ENCODE peak calls at places on chromosomes 13 and 19, in four cellular contexts. One of them, this sample, is unnamed.

GRCh38 chr13:33349996-33350826 is 64.7 kb upstream of the STARD13 start:
- DNase-seq in stomach: peak
- DNase-seq in fibroblast of mammary gland: peak
- DNase-seq in fibroblast of the aortic adventitia: peak
- DNase-seq in this sample: no peak

GRCh38 chr19:14542721-14543328 is 13.4 kb downstream of the TECR start:
- DNase-seq in stomach: no peak
- DNase-seq in fibroblast of mammary gland: peak
- DNase-seq in fibroblast of the aortic adventitia: peak
- DNase-seq in this sample: no peak

GRCh38 chr13:21608961-21609360 is 5.0 kb upstream of the MICU2 start:
- DNase-seq in stomach: no peak
- DNase-seq in fibroblast of mammary gland: peak
- DNase-seq in fibroblast of the aortic adventitia: no peak
- DNase-seq in this sample: no peak

GRCh38 chr13:93248627-93249047 is 22.0 kb downstream of the GPC6 start:
- DNase-seq in stomach: peak
- DNase-seq in fibroblast of mammary gland: no peak
- DNase-seq in fibroblast of the aortic adventitia: peak
- DNase-seq in this sample: no peak

GRCh38 chr19:43782689-43783231 is 2.0 kb upstream of the KCNN4 start:
- DNase-seq in stomach: peak
- DNase-seq in fibroblast of mammary gland: no peak
- DNase-seq in fibroblast of the aortic adventitia: no peak
- DNase-seq in this sample: no peak

GRCh38 chr13:27079421-27079958 is 92.1 kb downstream of the USP12 start:
- DNase-seq in stomach: no peak
- DNase-seq in fibroblast of mammary gland: peak
- DNase-seq in fibroblast of the aortic adventitia: peak
- DNase-seq in this sample: peak

GRCh38 chr13:75217949-75218348 is 264.0 kb downstream of the TBC1D4 start:
- DNase-seq in stomach: no peak
- DNase-seq in fibroblast of mammary gland: peak
- DNase-seq in fibroblast of the aortic adventitia: peak
- DNase-seq in this sample: peak

GRCh38 chr13:102724923-102725322 is 30.1 kb upstream of the METTL21C start:
- DNase-seq in stomach: no peak
- DNase-seq in fibroblast of mammary gland: peak
- DNase-seq in fibroblast of the aortic adventitia: peak
- DNase-seq in this sample: no peak

GRCh38 chr19:30919737-30920136 is 429.5 kb downstream of the TSHZ3 start:
- DNase-seq in stomach: no peak
- DNase-seq in fibroblast of mammary gland: no peak
- DNase-seq in fibroblast of the aortic adventitia: no peak
- DNase-seq in this sample: no peak
- TF ChIP-seq CTCF in stomach: no peak
- TF ChIP-seq CTCF in fibroblast of mammary gland: no peak
- TF ChIP-seq CTCF in fibroblast of the aortic adventitia: no peak
- TF ChIP-seq CTCF in this sample: no peak

GRCh38 chr13:43232144-43232840 is 208.9 kb downstream of the DNAJC15 start:
- DNase-seq in stomach: peak
- DNase-seq in fibroblast of mammary gland: peak
- DNase-seq in fibroblast of the aortic adventitia: peak
- DNase-seq in this sample: no peak

GRCh38 chr13:43229506-43229905 is 206.1 kb downstream of the DNAJC15 start:
- DNase-seq in stomach: no peak
- DNase-seq in fibroblast of mammary gland: peak
- DNase-seq in fibroblast of the aortic adventitia: peak
- DNase-seq in this sample: peak

GRCh38 chr13:43227721-43228120 is 204.3 kb downstream of the DNAJC15 start:
- DNase-seq in stomach: no peak
- DNase-seq in fibroblast of mammary gland: peak
- DNase-seq in fibroblast of the aortic adventitia: no peak
- DNase-seq in this sample: no peak

GRCh38 chr13:43232866-43233265 is 209.5 kb downstream of the DNAJC15 start:
- DNase-seq in stomach: no peak
- DNase-seq in fibroblast of mammary gland: peak
- DNase-seq in fibroblast of the aortic adventitia: peak
- DNase-seq in this sample: peak

DNA sequence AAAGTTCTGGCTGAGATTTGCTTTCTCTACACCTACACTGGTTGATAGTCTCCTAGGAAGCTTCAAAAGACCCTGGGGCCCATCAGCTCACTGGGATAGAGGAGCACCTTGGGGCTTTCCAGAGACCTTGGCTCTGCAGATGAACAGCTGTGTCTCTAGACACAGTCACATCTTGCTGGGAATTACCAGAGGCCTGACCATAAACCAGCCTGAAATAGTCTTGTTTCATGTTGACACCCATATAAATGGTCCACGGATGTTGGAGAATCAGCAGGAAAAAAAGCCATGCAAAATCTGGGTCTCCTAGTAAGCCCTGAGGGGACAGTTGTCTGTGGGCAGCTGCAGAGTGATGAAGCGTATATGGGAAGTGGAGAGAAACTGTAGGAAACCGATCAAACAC is 207.6 kb downstream of the DNAJC15 start:
- DNase-seq in stomach: no peak
- DNase-seq in fibroblast of mammary gland: no peak
- DNase-seq in fibroblast of the aortic adventitia: no peak
- DNase-seq in this sample: no peak
- TF ChIP-seq CTCF in stomach: no peak
- TF ChIP-seq CTCF in fibroblast of mammary gland: no peak
- TF ChIP-seq CTCF in fibroblast of the aortic adventitia: no peak
- TF ChIP-seq CTCF in this sample: no peak

DNA sequence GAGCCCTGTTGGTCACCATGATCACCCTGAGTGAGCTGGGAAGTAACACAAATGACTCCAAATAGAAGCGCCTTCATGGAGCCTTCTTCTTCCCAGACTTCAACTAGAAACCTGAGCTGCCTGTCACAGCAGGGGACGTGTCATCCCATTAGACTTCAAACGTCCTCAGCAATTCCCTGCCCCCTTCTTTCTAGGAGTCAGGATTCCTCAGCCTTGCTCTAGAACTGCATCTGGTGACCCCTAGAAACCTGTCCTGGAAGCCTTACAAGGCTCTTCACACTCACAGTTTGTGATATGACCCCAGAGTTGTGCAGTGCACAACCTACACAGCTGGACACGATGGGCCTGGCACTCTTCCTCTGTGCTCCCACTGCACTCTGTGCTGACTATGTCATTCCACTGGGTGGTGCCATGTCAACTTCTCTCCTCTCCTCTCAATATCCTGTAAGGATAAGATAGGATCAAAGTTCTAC is 23.6 kb upstream of the TTYH1 start:
- DNase-seq in stomach: no peak
- DNase-seq in fibroblast of mammary gland: no peak
- DNase-seq in fibroblast of the aortic adventitia: no peak
- DNase-seq in this sample: no peak
- TF ChIP-seq CTCF in stomach: no peak
- TF ChIP-seq CTCF in fibroblast of mammary gland: no peak
- TF ChIP-seq CTCF in fibroblast of the aortic adventitia: no peak
- TF ChIP-seq CTCF in this sample: no peak

DNA sequence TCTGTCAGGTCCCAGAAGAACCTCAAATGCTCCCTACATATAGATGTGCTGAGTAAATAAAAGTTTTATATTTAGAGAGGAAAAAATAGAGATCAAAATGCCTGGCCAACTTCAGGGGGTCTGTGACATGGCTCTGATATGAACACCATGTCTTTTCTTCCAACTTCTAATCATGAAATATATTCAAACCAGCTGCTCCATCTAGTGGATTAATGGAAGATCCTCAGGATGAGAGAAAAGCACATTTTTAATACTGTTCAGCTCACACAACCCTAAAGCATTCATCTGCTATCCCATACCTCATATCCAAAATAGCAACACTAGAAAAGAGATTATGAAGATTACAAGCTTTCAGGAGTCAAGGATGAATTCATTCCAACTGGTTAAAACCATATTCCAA is 56.0 kb upstream of the DOCK9 start:
- DNase-seq in stomach: no peak
- DNase-seq in fibroblast of mammary gland: peak
- DNase-seq in fibroblast of the aortic adventitia: peak
- DNase-seq in this sample: no peak
- TF ChIP-seq CTCF in stomach: peak
- TF ChIP-seq CTCF in fibroblast of mammary gland: peak
- TF ChIP-seq CTCF in fibroblast of the aortic adventitia: peak
- TF ChIP-seq CTCF in this sample: peak

GRCh38 chr19:19529783-19530422 is 1.2 kb downstream of the YJEFN3 start:
- DNase-seq in stomach: no peak
- DNase-seq in fibroblast of mammary gland: no peak
- DNase-seq in fibroblast of the aortic adventitia: no peak
- DNase-seq in this sample: no peak
- TF ChIP-seq CTCF in stomach: no peak
- TF ChIP-seq CTCF in fibroblast of mammary gland: no peak
- TF ChIP-seq CTCF in fibroblast of the aortic adventitia: no peak
- TF ChIP-seq CTCF in this sample: no peak

GRCh38 chr19:19098084-19098702 is 34.4 kb downstream of the SLC25A42 start:
- DNase-seq in stomach: no peak
- DNase-seq in fibroblast of mammary gland: no peak
- DNase-seq in fibroblast of the aortic adventitia: no peak
- DNase-seq in this sample: no peak
- TF ChIP-seq CTCF in stomach: no peak
- TF ChIP-seq CTCF in fibroblast of mammary gland: no peak
- TF ChIP-seq CTCF in fibroblast of the aortic adventitia: no peak
- TF ChIP-seq CTCF in this sample: no peak

GRCh38 chr13:107447591-107447990 is 767.7 kb downstream of the LIG4 start:
- DNase-seq in stomach: no peak
- DNase-seq in fibroblast of mammary gland: no peak
- DNase-seq in fibroblast of the aortic adventitia: no peak
- DNase-seq in this sample: no peak

GRCh38 chr13:107452833-107453232 is 762.5 kb downstream of the LIG4 start:
- DNase-seq in stomach: no peak
- DNase-seq in fibroblast of mammary gland: no peak
- DNase-seq in fibroblast of the aortic adventitia: no peak
- DNase-seq in this sample: no peak

GRCh38 chr13:107456431-107456830 is 758.9 kb downstream of the LIG4 start:
- DNase-seq in stomach: no peak
- DNase-seq in fibroblast of mammary gland: no peak
- DNase-seq in fibroblast of the aortic adventitia: no peak
- DNase-seq in this sample: no peak

GRCh38 chr13:107450426-107450825 is 764.9 kb downstream of the LIG4 start:
- DNase-seq in stomach: no peak
- DNase-seq in fibroblast of mammary gland: peak
- DNase-seq in fibroblast of the aortic adventitia: peak
- DNase-seq in this sample: no peak

GRCh38 chr13:107450931-107451330 is 764.4 kb downstream of the LIG4 start:
- DNase-seq in stomach: no peak
- DNase-seq in fibroblast of mammary gland: peak
- DNase-seq in fibroblast of the aortic adventitia: peak
- DNase-seq in this sample: peak
- TF ChIP-seq CTCF in stomach: no peak
- TF ChIP-seq CTCF in fibroblast of mammary gland: no peak
- TF ChIP-seq CTCF in fibroblast of the aortic adventitia: no peak
- TF ChIP-seq CTCF in this sample: no peak

DNA sequence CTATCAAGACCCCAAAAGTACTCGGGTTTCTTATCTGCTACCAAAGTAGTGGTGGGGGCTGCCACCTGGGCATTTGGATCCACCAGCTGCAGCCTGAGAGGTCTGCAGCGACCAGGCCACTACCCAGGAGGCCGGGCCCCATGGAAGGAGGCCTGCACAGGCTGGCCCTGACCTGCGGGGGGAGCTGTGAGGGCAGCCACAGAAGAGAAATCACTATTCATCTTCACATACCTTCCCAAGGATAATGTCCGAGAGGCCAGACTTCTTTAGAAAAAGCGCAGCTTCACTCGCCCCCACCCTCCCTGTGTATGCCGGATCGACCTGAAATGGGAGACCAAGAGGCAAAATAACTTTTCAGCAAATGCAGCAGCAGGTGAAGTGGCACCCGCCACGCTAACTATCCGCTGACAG is 30.1 kb downstream of the EPS15L1 start:
- DNase-seq in stomach: no peak
- DNase-seq in fibroblast of mammary gland: no peak
- DNase-seq in fibroblast of the aortic adventitia: no peak
- DNase-seq in this sample: no peak
- TF ChIP-seq CTCF in stomach: peak
- TF ChIP-seq CTCF in fibroblast of mammary gland: peak
- TF ChIP-seq CTCF in fibroblast of the aortic adventitia: peak
- TF ChIP-seq CTCF in this sample: peak

This sample was measured in AG09319.